ENCODE peak calls at places on chromosomes 6 and 20, in four cellular contexts. R, D, V and S are unnamed samples.
A peak's percentile ranks its signal among the peaks of the same experiment; 100 is the strongest.

GRCh38 chr6:14578994-14579393 is 461.4 kb downstream of the CD83 start:
- DNase-seq in R (no peak), D (no peak), V (no peak), S (no peak)

GRCh38 chr20:23138226-23138625 is 52.1 kb upstream of the CD93 start:
- DNase-seq in R (no peak), D (no peak), V (no peak), S (no peak)

GRCh38 chr20:41081276-41081814 is 52.7 kb downstream of the TOP1 start:
- DNase-seq in R (peak; percentile 82), D (no peak), V (no peak), S (no peak)

GRCh38 chr6:137641474-137642077 is 147.4 kb upstream of the OLIG3 start:
- DNase-seq in R (peak; percentile 69), D (peak; percentile 63), V (peak; percentile 57), S (peak; percentile 77)

GRCh38 chr20:43460830-43461200 is 3.1 kb downstream of the SRSF6 start:
- DNase-seq in R (no peak), D (no peak), V (no peak), S (no peak)

GRCh38 chr6:106658469-106658868 is 29.1 kb downstream of the QRSL1 start:
- DNase-seq in R (peak; percentile 5), D (no peak), V (no peak), S (no peak)

GRCh38 chr6:133315811-133316210 is 74.7 kb downstream of the EYA4 start:
- DNase-seq in R (no peak), D (no peak), V (no peak), S (no peak)

GRCh38 chr6:43184268-43184985 is 2.4 kb downstream of the CUL9 start:
- DNase-seq in R (no peak), D (no peak), V (no peak), S (no peak)

GRCh38 chr6:34919651-34920050 is 30.6 kb downstream of the ANKS1A start:
- DNase-seq in R (peak; percentile 38), D (no peak), V (no peak), S (no peak)

GRCh38 chr6:157020398-157021266 is 243.5 kb downstream of the ARID1B start:
- DNase-seq in R (peak; percentile 67), D (peak; percentile 49), V (no peak), S (peak; percentile 89)

GRCh38 chr20:45336530-45337366 is 11.5 kb downstream of the SDC4 start:
- DNase-seq in R (peak; percentile 95), D (no peak), V (no peak), S (no peak)

GRCh38 chr20:45337367-45338120 is 10.7 kb downstream of the SDC4 start:
- DNase-seq in R (peak; percentile 94), D (no peak), V (peak; percentile 52), S (peak; percentile 91)

GRCh38 chr20:45339799-45340198 is 8.4 kb downstream of the SDC4 start:
- DNase-seq in R (no peak), D (no peak), V (no peak), S (no peak)

GRCh38 chr20:45339084-45339483 is 9.1 kb downstream of the SDC4 start:
- DNase-seq in R (no peak), D (no peak), V (no peak), S (no peak)

GRCh38 chr20:45338121-45339030 is 9.8 kb downstream of the SDC4 start:
- DNase-seq in R (no peak), D (no peak), V (no peak), S (peak; percentile 57)
- H3K9ac ChIP-seq in R (peak overlapping the region; percentile 47), D (no peak overlapping the region), V (no peak overlapping the region), S (peak overlapping the region; percentile 38)

GRCh38 chr6:3164388-3164787 is 7.0 kb upstream of the TUBB2A start:
- DNase-seq in R (no peak), D (no peak), V (no peak), S (peak; percentile 60)
- H3K56ac ChIP-seq in R (no peak overlapping the region), D (no peak overlapping the region), V (no peak overlapping the region), S (peak overlapping the region; percentile 81)

DNA sequence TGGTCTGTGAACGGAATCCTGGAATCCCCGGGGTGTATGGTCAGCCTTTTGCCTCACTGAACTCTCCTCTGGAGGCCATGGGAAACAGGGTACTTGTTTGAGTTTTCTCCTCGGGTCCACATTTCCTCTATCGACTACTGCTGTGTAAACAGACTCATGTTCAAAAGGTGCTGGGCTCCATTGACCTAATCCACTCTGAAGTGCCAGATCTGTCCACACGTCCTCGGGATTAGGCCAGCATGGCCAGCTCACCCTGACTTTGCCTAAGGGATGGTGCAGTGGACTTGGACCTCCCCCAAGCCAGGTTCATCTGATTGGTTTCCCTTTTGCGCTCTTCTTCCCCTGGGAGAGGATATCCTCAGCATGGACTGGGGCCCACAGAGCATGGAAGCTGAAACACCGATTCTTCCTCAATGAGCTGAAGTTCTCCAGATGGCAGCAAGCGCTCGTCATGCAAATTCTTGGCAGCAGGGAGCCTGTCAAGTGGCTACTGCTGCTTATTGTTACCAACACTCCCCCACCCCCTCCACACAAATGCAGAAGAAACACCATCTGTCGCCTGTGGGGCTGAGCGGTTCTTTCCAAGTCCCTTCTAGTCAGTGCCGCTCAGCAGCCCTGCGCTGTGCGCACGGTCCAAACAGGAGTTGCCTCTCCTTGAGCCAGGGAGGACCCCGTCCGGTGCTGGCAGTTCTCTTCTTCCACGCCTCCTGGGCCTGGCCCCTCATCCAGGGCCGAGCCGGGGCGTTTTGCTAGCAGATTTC is 292.6 kb upstream of the MARCKS start:
- DNase-seq in R (peak; percentile 92), D (peak; percentile 94), V (peak; percentile 69), S (peak; percentile 97)
- H3K9ac ChIP-seq in R (peak overlapping the region; percentile 16), D (no peak overlapping the region), V (no peak overlapping the region), S (peak overlapping the region; percentile 13)

GRCh38 chr6:5442319-5442718 is 181.0 kb downstream of the FARS2 start:
- DNase-seq in R (peak; percentile 40), D (no peak), V (no peak), S (no peak)

GRCh38 chr6:5435449-5435848 is 174.1 kb downstream of the FARS2 start:
- DNase-seq in R (peak; percentile 86), D (no peak), V (no peak), S (no peak)

GRCh38 chr6:5442946-5443345 is 181.6 kb downstream of the FARS2 start:
- DNase-seq in R (no peak), D (no peak), V (no peak), S (no peak)

GRCh38 chr6:5439749-5440148 is 178.4 kb downstream of the FARS2 start:
- DNase-seq in R (no peak), D (no peak), V (no peak), S (no peak)

GRCh38 chr6:5438882-5439584 is 177.7 kb downstream of the FARS2 start:
- DNase-seq in R (no peak), D (peak; percentile 70), V (no peak), S (no peak)
- H3K56ac ChIP-seq in R (no peak overlapping the region), D (no peak overlapping the region), V (no peak overlapping the region), S (no peak overlapping the region)

GRCh38 chr20:32481311-32482103 is 103.6 kb downstream of the NOL4L start:
- DNase-seq in R (no peak), D (peak; percentile 42), V (no peak), S (peak; percentile 8)
- H3K9ac ChIP-seq in R (no peak overlapping the region), D (no peak overlapping the region), V (no peak overlapping the region), S (peak overlapping the region; percentile 9)

GRCh38 chr20:8229090-8229489 is 97.0 kb downstream of the PLCB1 start:
- DNase-seq in R (no peak), D (no peak), V (no peak), S (no peak)
- H3K56ac ChIP-seq in R (no peak overlapping the region), D (no peak overlapping the region), V (no peak overlapping the region), S (no peak overlapping the region)

GRCh38 chr6:44255848-44256247 is 1.5 kb downstream of the SLC35B2 start:
- DNase-seq in R (no peak), D (no peak), V (no peak), S (no peak)
- H3K9ac ChIP-seq in R (peak overlapping the region; percentile 73), D (no peak overlapping the region), V (no peak overlapping the region), S (peak overlapping the region; percentile 95)

GRCh38 chr6:136438445-136438844 is 111.8 kb downstream of the MAP7 start:
- DNase-seq in R (no peak), D (no peak), V (no peak), S (no peak)
- H3K56ac ChIP-seq in R (no peak overlapping the region), D (no peak overlapping the region), V (no peak overlapping the region), S (no peak overlapping the region)

GRCh38 chr20:58008866-58009265 is 219.6 kb downstream of the ANKRD60 start:
- DNase-seq in R (no peak), D (no peak), V (no peak), S (no peak)
- H3K9ac ChIP-seq in R (no peak overlapping the region), D (no peak overlapping the region), V (no peak overlapping the region), S (no peak overlapping the region)

DNA sequence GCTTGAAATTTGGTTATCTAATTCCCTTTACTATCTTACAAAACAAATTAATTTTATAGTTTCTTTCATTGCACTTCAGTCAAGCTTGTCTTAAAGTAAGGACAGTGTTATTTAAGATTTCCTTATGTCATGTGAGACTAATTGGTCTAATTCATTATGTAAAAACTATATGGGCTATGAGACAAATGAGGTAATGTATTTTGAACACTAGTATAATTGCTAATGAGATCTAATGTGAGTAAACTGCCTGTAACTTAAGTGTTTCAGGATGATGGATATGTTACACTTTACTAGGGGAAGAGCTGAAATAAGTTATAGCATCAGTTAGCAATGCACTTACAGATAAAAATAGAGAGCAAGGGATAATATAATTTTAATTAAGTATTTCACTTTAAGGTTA is 386.3 kb upstream of the MAP3K7 start:
- DNase-seq in R (no peak), D (no peak), V (no peak), S (no peak)
- H3K56ac ChIP-seq in R (no peak overlapping the region), D (no peak overlapping the region), V (no peak overlapping the region), S (no peak overlapping the region)